ENCODE peak calls at places on chromosomes 2 and 18, in five cellular contexts. V, S, E, F and J are unnamed samples. For H3K36me3, the result is how much of the 10 kb centered on the place peaks cover.

GRCh38 chr2:145012214-145012670 is 492.3 kb upstream of the ZEB2 start:
- DNase-seq in V (no peak), S (no peak), E (no peak), F (no peak), J (no peak)

GRCh38 chr2:85318222-85319182 is 9.3 kb downstream of the TGOLN2 start:
- DNase-seq in V (no peak), S (no peak), E (no peak), F (no peak), J (no peak)

GRCh38 chr2:145114726-145115125 is 594.8 kb upstream of the ZEB2 start:
- DNase-seq in V (no peak), S (no peak), E (no peak), F (no peak), J (no peak)

GRCh38 chr2:224024270-224024669 is 14.8 kb downstream of the SERPINE2 start:
- DNase-seq in V (no peak), S (no peak), E (no peak), F (no peak), J (no peak)

GRCh38 chr18:9736942-9737813 is 29.1 kb downstream of the RAB31 start:
- DNase-seq in V (no peak), S (peak), E (no peak), F (no peak), J (no peak)

GRCh38 chr2:48357351-48357750 is 172.6 kb upstream of the STON1 start:
- DNase-seq in V (no peak), S (no peak), E (no peak), F (no peak), J (no peak)

GRCh38 chr2:235500761-235501662 is 7.2 kb downstream of the AGAP1 start:
- DNase-seq in V (no peak), S (no peak), E (no peak), F (no peak), J (no peak)

GRCh38 chr2:29940706-29941105 is 19.3 kb upstream of the ALK start:
- DNase-seq in V (peak), S (no peak), E (no peak), F (no peak), J (no peak)

GRCh38 chr2:191618046-191618788 is 59.7 kb upstream of the NABP1 start:
- DNase-seq in V (no peak), S (no peak), E (no peak), F (no peak), J (no peak)

GRCh38 chr2:147845608-147846002 is 776 bp downstream of the ACVR2A start:
- DNase-seq in V (no peak), S (no peak), E (no peak), F (no peak), J (no peak)

GRCh38 chr2:234235191-234235590 is 184.7 kb downstream of the SPP2 start:
- DNase-seq in V (no peak), S (no peak), E (no peak), F (no peak), J (no peak)

GRCh38 chr2:162328424-162329157 is 10.1 kb upstream of the IFIH1 start:
- DNase-seq in V (no peak), S (no peak), E (no peak), F (no peak), J (no peak)

GRCh38 chr2:147026664-147027278 is 818.1 kb upstream of the ACVR2A start:
- DNase-seq in V (no peak), S (no peak), E (no peak), F (no peak), J (no peak)

GRCh38 chr2:167491788-167492187 is 603.5 kb downstream of the XIRP2 start:
- DNase-seq in V (no peak), S (no peak), E (no peak), F (no peak), J (no peak)

GRCh38 chr18:48803518-48803917 is 147.2 kb downstream of the SMAD7 start:
- DNase-seq in V (no peak), S (peak), E (peak), F (peak), J (no peak)

GRCh38 chr2:99471635-99472326 is 18.0 kb downstream of the REV1 start:
- DNase-seq in V (no peak), S (no peak), E (no peak), F (no peak), J (no peak)

GRCh38 chr2:237483018-237483731 is 3.9 kb upstream of the MLPH start:
- DNase-seq in V (no peak), S (peak), E (no peak), F (peak), J (no peak)

GRCh38 chr18:74225193-74225840 is 66.4 kb downstream of the CYB5A start:
- DNase-seq in V (peak), S (no peak), E (peak), F (peak), J (no peak)

GRCh38 chr18:49048361-49048760 is 97.6 kb upstream of the SMAD7 start:
- DNase-seq in V (no peak), S (no peak), E (no peak), F (no peak), J (no peak)

GRCh38 chr2:101558740-101559508 is 84.0 kb upstream of the RFX8 start:
- DNase-seq in V (no peak), S (no peak), E (no peak), F (no peak), J (no peak)

GRCh38 chr2:185137700-185138099 is 539.4 kb downstream of the ZNF804A start:
- DNase-seq in V (no peak), S (no peak), E (no peak), F (no peak), J (no peak)

GRCh38 chr2:85111819-85112281 is 21.3 kb upstream of the TCF7L1 start:
- DNase-seq in V (no peak), S (no peak), E (no peak), F (no peak), J (no peak)

GRCh38 chr2:144213797-144214196 is 306.1 kb downstream of the ZEB2 start:
- DNase-seq in V (no peak), S (no peak), E (no peak), F (no peak), J (no peak)

GRCh38 chr18:3623769-3624545 is 174.0 kb downstream of the TGIF1 start:
- DNase-seq in V (peak), S (peak), E (peak), F (peak), J (peak)

GRCh38 chr2:48116518-48116917 is 210.2 kb upstream of the FBXO11 start:
- DNase-seq in V (no peak), S (no peak), E (no peak), F (no peak), J (no peak)

GRCh38 chr2:98240796-98241398 is 105.4 kb upstream of the CNGA3 start:
- DNase-seq in V (no peak), S (no peak), E (no peak), F (no peak), J (no peak)

GRCh38 chr2:215626812-215627281 is 191.0 kb upstream of the FN1 start:
- DNase-seq in V (no peak), S (no peak), E (no peak), F (no peak), J (no peak)

GRCh38 chr2:96089356-96090180 is 26.8 kb downstream of the ADRA2B start:
- DNase-seq in V (peak), S (no peak), E (no peak), F (peak), J (no peak)

GRCh38 chr2:101440127-101440738 is 34.7 kb downstream of the RFX8 start:
- DNase-seq in V (no peak), S (no peak), E (no peak), F (peak), J (no peak)

GRCh38 chr2:225797394-225797793 is 397.9 kb downstream of the NYAP2 start:
- DNase-seq in V (no peak), S (no peak), E (no peak), F (no peak), J (no peak)

GRCh38 chr2:71781695-71782228 is 328.4 kb downstream of the DYSF start:
- DNase-seq in V (no peak), S (no peak), E (no peak), F (no peak), J (no peak)

GRCh38 chr2:212392048-212392447 is 146.6 kb downstream of the ERBB4 start:
- DNase-seq in V (no peak), S (no peak), E (no peak), F (no peak), J (no peak)

GRCh38 chr18:57891707-57892391 is 88.7 kb upstream of the ATP8B1 start:
- DNase-seq in V (no peak), S (no peak), E (no peak), F (no peak), J (no peak)

GRCh38 chr2:176461098-176461497 is 191.9 kb downstream of the MTX2 start:
- DNase-seq in V (no peak), S (no peak), E (no peak), F (no peak), J (no peak)

GRCh38 chr18:9101730-9102390 is 639 bp upstream of the NDUFV2 start:
- DNase-seq in V (no peak), S (no peak), E (no peak), F (no peak), J (no peak)

GRCh38 chr2:45380131-45380836 is 230.8 kb downstream of the SRBD1 start:
- DNase-seq in V (no peak), S (no peak), E (no peak), F (no peak), J (no peak)

DNA sequence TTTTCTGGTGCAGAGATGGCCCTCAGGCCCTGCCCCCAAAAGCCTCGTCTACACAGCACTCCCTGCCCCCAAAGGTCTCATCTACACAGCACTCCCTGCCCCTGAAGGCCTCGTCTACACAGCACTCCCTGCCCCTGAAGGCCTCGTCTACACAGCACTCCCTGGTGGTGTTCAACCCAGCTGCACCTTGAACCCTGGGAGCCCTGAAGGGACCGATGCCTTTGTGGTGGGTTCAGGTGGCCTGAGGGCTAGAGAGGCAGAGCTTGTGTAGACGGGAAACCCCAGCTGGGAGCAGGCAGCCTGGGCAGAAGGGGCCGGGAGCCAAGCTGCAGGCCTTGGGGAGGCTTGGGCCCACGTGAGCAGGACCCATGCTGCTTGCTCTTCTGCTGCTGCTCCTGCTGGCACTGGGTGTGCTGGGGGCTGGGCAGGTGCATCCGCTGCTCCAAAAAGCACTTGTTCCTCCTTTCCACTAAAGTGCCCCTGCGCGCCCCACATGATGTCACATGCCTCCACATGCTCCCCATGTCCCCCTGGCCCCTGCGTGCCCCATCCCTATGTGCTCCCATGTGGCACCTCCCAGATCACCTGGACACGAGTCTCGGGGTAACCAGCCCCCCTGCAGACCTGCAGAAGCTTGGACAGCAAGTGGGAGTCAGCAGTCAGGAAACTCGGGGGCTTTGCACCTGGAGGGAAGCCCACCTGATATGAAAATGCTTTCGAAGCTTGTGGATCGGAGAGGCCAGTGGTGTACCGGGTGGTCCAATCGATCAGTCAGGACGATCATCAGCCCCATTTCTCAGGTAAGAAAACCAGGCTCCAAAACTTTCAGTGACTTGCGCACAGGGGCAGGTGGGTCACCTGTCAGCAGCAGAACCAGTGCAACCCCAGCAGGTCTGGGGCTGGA is 94.9 kb upstream of the CTDP1 start:
- DNase-seq in V (no peak), S (peak), E (no peak), F (no peak), J (no peak)
- TF ChIP-seq POLR2A in V (no peak), S (no peak), E (no peak), F (no peak), J (no peak)

GRCh38 chr2:6945821-6946220 is 28.6 kb downstream of the RNF144A start:
- DNase-seq in V (no peak), S (no peak), E (no peak), F (no peak), J (no peak)
- H3K36me3 ChIP-seq in V (under half), S (under half), E (under half), F (under half), J (under half)

GRCh38 chr2:38748391-38748790 is 2.8 kb downstream of the SRSF7 start:
- DNase-seq in V (no peak), S (no peak), E (no peak), F (no peak), J (no peak)

GRCh38 chr2:38748857-38749804 is 2.0 kb downstream of the SRSF7 start:
- DNase-seq in V (no peak), S (no peak), E (no peak), F (no peak), J (no peak)

GRCh38 chr2:38744399-38744780 is 6.8 kb downstream of the SRSF7 start:
- DNase-seq in V (no peak), S (no peak), E (no peak), F (no peak), J (no peak)

GRCh38 chr2:38747819-38748218 is 3.3 kb downstream of the SRSF7 start:
- DNase-seq in V (no peak), S (no peak), E (no peak), F (no peak), J (no peak)

DNA sequence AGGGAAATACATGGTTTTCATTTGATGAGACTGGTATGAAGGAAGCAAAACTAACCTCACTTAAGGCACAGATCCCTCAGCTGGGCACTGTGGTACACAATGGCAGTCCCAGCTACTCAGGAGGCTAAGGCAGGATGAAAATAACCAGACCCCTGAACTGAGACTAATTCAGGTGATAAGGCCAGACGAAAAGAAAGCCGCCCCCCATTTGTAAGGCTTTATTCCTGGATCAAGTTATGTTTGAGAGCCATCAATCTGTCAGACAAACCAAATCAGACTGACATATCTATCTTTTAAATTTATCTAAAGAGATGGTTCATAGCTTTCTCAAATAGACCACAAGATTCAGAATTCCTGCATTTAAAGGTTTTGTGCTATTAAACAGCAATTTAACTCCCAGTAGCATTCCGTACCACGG is 4.1 kb downstream of the SRSF7 start:
- DNase-seq in V (no peak), S (no peak), E (no peak), F (no peak), J (no peak)
- TF ChIP-seq POLR2A in V (no peak), S (no peak), E (no peak), F (no peak), J (no peak)

DNA sequence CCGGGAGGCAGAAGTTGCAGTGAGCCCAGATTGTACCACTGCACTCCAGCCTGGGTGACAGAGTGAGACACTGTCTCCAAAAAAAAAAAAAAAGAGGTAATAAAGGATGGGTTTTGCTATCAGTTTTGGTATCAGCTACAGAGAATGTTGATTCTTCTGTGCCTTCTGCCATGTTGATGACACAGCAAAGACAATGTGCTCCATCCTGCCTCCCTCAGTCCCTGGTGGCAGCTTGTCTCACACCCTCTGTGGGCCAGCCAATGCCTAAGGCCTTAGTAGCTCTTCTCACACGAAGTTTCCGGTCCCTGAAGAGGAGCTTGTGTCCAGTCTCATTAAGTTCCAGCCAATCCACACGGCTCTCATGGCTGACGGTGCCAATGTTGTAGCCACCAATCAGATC is 17.6 kb downstream of the IFT172 start:
- DNase-seq in V (no peak), S (no peak), E (peak), F (no peak), J (no peak)
- H3K36me3 ChIP-seq in V (under half), S (under half), E (under half), F (half or more), J (under half)

GRCh38 chr2:677056-677949 is at the start of gene TMEM18:
- DNase-seq in V (peak), S (peak), E (peak), F (peak), J (peak)
- TF ChIP-seq POLR2A in V (peak), S (peak), E (peak), F (peak), J (peak)

DNA sequence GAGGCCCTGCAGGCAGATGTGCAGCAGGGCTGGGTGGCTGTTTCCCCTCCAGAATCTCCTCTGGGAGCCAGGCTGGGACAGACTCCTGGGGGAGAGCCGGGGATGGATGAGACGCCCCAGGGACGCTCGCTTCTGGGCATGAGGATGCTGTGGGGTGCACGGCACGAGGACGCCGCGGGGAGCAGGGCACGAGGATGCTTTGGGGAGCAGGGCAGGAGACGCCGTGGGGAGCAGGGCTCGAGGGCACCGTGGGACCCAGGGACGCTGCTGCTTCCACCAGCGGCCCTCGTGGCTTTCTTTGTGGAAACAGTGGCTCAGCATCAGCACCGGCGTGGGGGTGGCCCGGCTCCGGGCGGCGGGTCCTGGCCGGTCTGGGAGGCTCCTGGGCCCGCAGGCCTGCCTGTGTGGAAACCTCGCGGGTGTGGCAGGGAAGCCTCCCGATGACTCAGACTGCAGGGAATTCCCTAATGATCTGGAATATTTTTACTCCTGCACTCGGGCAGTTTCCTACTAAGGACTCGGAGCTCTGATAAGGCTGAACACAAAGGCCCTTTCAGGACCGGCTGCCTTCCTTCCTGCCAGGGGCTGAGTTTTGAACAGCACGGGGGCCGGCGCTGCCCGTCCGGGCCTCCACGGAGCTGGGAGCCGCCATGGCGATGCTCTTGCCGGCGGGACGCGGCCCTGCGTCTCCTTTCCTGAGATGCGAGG is 62.6 kb downstream of the NFATC1 start:
- DNase-seq in V (peak), S (peak), E (no peak), F (peak), J (peak)
- H3K36me3 ChIP-seq in V (under half), S (under half), E (under half), F (under half), J (under half)